ENCODE peak calls at places on chromosomes 2 and 18, in ten cellular contexts. F is IMR-90, L is esophagus muscularis mucosa, K is prostate gland, R is tibial nerve, V is transverse colon, C is vagina, E is sigmoid colon, D is K562, Y is spleen. N is an unnamed sample. For H3K36me3, the result is how much of the 10 kb centered on the place peaks cover.

GRCh38 chr2:238147791-238148190 is 9.3 kb downstream of the KLHL30 start:
- DNase-seq in R (no peak), D (no peak), C (no peak), K (no peak), L (no peak), Y (no peak), E (no peak), V (no peak), F (no peak), N (no peak)

GRCh38 chr2:195984951-195985726 is 83.5 kb downstream of the DNAH7 start:
- DNase-seq in E (no peak), K (no peak), R (no peak), V (no peak), C (no peak), D (no peak), Y (no peak), F (no peak), L (no peak), N (no peak)

GRCh38 chr2:170523506-170523905 is 191.6 kb upstream of the SP5 start:
- DNase-seq in F (no peak), C (no peak), Y (no peak), E (no peak), D (no peak), R (no peak), L (no peak), K (no peak), V (no peak), N (no peak)

GRCh38 chr2:199810422-199811250 is 40.4 kb downstream of the FTCDNL1 start:
- DNase-seq in K (no peak), F (peak), D (no peak), E (no peak), R (no peak), Y (no peak), L (no peak), C (no peak), V (no peak), N (no peak)

GRCh38 chr2:9637330-9637729 is 6.5 kb upstream of the YWHAQ start:
- DNase-seq in R (no peak), Y (no peak), K (no peak), F (peak), L (no peak), D (no peak), C (no peak), E (no peak), V (no peak), N (no peak)

GRCh38 chr2:144414324-144414845 is 105.5 kb downstream of the ZEB2 start:
- DNase-seq in C (no peak), D (no peak), L (no peak), E (peak), Y (peak), F (peak), K (no peak), V (no peak), R (no peak), N (no peak)

GRCh38 chr18:74139888-74140287 is 7.7 kb downstream of the FBXO15 start:
- DNase-seq in Y (no peak), R (no peak), F (peak), V (no peak), K (no peak), D (peak), L (no peak), E (no peak), C (no peak), N (no peak)

GRCh38 chr2:64654063-64654811 is 524 bp upstream of the SERTAD2 start:
- DNase-seq in L (no peak), D (peak), C (no peak), F (peak), R (peak), V (peak), K (peak), Y (peak), E (peak), N (peak)

GRCh38 chr2:85747441-85747840 is 6.3 kb upstream of the ATOH8 start:
- DNase-seq in L (no peak), D (no peak), V (no peak), E (no peak), F (no peak), R (no peak), Y (no peak), C (no peak), K (no peak), N (no peak)

GRCh38 chr2:231058761-231059550 is 2.3 kb downstream of the PSMD1 start:
- DNase-seq in V (no peak), L (no peak), K (no peak), Y (no peak), F (peak), D (no peak), R (no peak), C (no peak), E (no peak), N (no peak)

GRCh38 chr2:25222475-25223121 is 54.2 kb upstream of the POMC start:
- DNase-seq in Y (no peak), R (no peak), C (no peak), V (no peak), L (no peak), K (no peak), E (no peak), D (peak), F (no peak), N (no peak)

GRCh38 chr18:49024808-49025361 is 74.1 kb upstream of the SMAD7 start:
- DNase-seq in V (no peak), F (no peak), R (no peak), L (no peak), D (no peak), K (no peak), C (peak), Y (peak), E (no peak), N (no peak)

GRCh38 chr18:63730788-63731187 is 28.0 kb downstream of the SERPINB11 start:
- DNase-seq in C (no peak), L (no peak), R (no peak), V (no peak), D (no peak), E (no peak), Y (no peak), K (no peak), F (no peak), N (no peak)

GRCh38 chr18:33184178-33184577 is 256.3 kb downstream of the CCDC178 start:
- DNase-seq in F (no peak), L (no peak), C (no peak), D (no peak), K (no peak), R (no peak), E (no peak), Y (no peak), V (no peak), N (no peak)

GRCh38 chr2:88880441-88880953 is 189.0 kb downstream of the RPIA start:
- DNase-seq in F (peak), K (peak), D (peak), E (no peak), C (no peak), L (no peak), Y (no peak), R (no peak), V (no peak), N (peak)

GRCh38 chr18:361100-361732 is 93.4 kb upstream of the THOC1 start:
- DNase-seq in Y (no peak), C (no peak), K (no peak), V (no peak), F (no peak), L (no peak), R (no peak), E (no peak), D (no peak), N (no peak)

GRCh38 chr2:74440378-74441110 is 1.2 kb downstream of the RTKN start:
- DNase-seq in R (peak), Y (peak), K (peak), C (no peak), V (peak), F (peak), D (peak), L (peak), E (peak), N (peak)

GRCh38 chr2:188032786-188033185 is 258.9 kb upstream of the GULP1 start:
- DNase-seq in C (no peak), K (no peak), Y (no peak), D (no peak), F (no peak), L (no peak), E (no peak), V (no peak), R (no peak), N (no peak)

GRCh38 chr18:44060197-44060596 is 620.5 kb upstream of the SETBP1 start:
- DNase-seq in L (no peak), Y (peak), F (no peak), E (no peak), D (no peak), V (no peak), R (no peak), C (no peak), K (no peak), N (no peak)

GRCh38 chr2:220442012-220442411 is 814.6 kb downstream of the SLC4A3 start:
- DNase-seq in R (no peak), C (no peak), L (no peak), D (no peak), F (no peak), V (no peak), Y (no peak), K (no peak), E (no peak), N (no peak)

DNA sequence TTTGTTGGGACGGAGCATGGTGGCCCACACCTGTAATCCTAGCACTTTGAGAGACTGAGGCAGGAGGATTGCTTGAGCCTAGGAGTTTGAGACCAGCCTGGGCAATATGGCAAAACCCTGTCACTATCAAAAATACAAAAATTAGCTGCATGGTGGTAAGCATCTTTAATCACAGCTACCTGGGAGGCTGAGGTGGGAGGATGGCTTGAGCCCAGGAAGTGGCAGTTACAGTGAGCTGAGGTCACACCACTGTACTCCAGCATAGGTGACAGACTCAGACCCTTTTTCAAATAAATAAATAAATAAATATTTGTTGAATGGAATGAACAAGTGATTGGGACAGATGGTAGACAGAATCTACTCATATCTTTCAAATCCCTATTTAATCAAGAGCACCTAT is 5.7 kb upstream of the ITPRIPL1 start:
- DNase-seq in Y (no peak), D (no peak), C (no peak), F (no peak), R (no peak), L (no peak), K (no peak), E (no peak), V (no peak), N (no peak)
- H3K36me3 ChIP-seq in Y (under half), D (under half), C (under half), F (under half), R (under half), L (under half), K (under half), E (under half), V (under half), N (under half)

DNA sequence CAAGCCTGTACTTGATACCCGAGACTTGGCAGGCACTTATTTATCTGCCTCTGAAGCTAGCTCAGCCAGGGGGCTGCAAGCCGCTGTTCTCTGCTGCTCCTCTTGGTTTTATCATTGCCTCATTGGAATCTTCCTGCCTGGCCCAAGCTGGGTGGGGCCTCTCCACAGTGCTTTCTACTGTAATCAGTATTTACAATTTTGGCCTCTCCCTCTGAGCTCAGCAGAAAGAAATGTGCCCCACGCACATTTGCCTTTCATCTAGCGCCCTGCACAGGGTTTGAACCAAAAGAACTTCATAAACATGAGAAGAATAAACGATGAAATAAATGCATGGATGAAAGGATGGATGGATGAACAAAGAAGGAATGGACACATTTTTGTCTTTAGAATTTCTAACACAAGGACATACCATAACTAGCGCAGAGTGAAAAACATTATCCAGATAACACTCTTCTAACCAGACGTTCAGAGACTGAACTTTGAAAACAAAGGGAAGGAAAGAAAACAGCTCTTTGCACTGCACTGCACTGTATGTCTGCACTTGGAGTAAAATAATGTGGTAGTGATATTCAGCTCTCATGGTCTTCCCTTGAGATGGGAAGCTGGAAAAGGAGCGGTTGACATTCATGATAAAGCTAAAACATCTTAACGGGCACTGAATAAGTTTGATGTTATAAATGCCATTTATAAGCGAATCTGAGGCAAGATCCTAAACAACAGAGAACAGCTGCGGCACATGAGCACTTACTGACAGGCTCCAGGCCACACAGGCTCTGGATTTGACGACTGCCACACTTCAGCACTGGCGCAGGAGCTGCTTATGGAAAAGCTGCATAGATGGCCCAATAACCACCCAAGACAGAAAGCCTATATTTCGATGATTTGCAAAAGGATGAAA is 86.8 kb upstream of the SP3 start:
- DNase-seq in Y (no peak), R (no peak), L (no peak), D (peak), F (peak), E (no peak), K (no peak), C (no peak), V (peak), N (no peak)
- TF ChIP-seq CTCF in Y (no peak), R (no peak), L (no peak), D (peak), F (peak), E (no peak), K (no peak), C (no peak), V (no peak), N (no peak)

GRCh38 chr18:78727057-78727739 is 252.4 kb upstream of the SALL3 start:
- DNase-seq in R (no peak), Y (peak), V (no peak), K (no peak), L (no peak), D (no peak), C (no peak), E (peak), F (no peak), N (no peak)
- TF ChIP-seq POLR2A in R (no peak), Y (no peak), V (no peak), K (no peak), L (no peak), D (no peak), C (no peak), E (no peak), F (no peak), N (no peak)

DNA sequence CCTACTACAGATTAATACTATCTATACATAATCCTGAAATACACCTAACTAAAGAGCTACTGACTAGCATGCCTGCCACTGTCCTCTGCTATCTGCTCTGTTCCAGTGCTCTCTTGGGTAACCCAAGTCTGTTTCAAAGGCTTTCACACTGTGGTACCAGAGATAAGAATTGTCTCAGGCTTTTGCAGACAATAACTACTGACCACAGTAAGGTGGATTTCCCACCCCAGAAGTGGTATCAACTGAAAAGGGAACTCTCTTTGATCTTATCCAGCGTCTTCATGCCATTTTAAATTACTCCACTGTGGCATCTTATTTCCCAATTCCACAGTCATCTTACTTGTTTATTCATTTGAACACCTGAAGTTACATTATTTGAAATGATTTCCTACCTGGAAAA is 190.2 kb downstream of the IKZF2 start:
- DNase-seq in V (no peak), Y (no peak), C (no peak), K (no peak), L (no peak), F (no peak), D (peak), R (no peak), E (no peak), N (no peak)
- H3K36me3 ChIP-seq in V (under half), Y (under half), C (under half), K (under half), L (under half), F (under half), D (under half), R (under half), E (under half), N (under half)

GRCh38 chr2:219073413-219074129 is 12.8 kb upstream of the IHH start:
- DNase-seq in V (peak), R (no peak), E (no peak), L (no peak), K (peak), D (peak), F (peak), Y (no peak), C (no peak), N (no peak)
- TF ChIP-seq CTCF in V (peak), R (peak), E (peak), L (no peak), K (peak), D (peak), F (peak), Y (peak), C (no peak), N (peak)

GRCh38 chr2:71492112-71492511 is 38.8 kb downstream of the DYSF start:
- DNase-seq in K (no peak), E (peak), L (no peak), V (no peak), Y (peak), F (no peak), D (no peak), C (no peak), R (no peak), N (peak)
- TF ChIP-seq POLR2A in K (no peak), E (no peak), L (no peak), V (no peak), Y (no peak), F (no peak), D (no peak), C (no peak), R (no peak), N (no peak)